ENCODE peak calls at places on chromosomes 13 and 19, in four cellular contexts. K is testis, A is stomach, L is adrenal gland. S is an unnamed sample.

GRCh38 chr19:18167975-18168645 is 5.5 kb upstream of the IFI30 start:
- DNase-seq in K (no peak), A (peak), L (peak), S (peak)

GRCh38 chr13:102870677-102871415 is 25.0 kb downstream of the ERCC5 start:
- DNase-seq in K (peak), A (peak), L (peak), S (peak)

GRCh38 chr13:26964278-26965057 is 203.9 kb upstream of the GPR12 start:
- DNase-seq in K (no peak), A (no peak), L (no peak), S (no peak)

GRCh38 chr19:47663911-47664771 is 49.1 kb upstream of the EHD2 start:
- DNase-seq in K (peak), A (peak), L (peak), S (peak)

GRCh38 chr13:50594276-50594970 is 249.1 kb downstream of the DLEU7 start:
- DNase-seq in K (no peak), A (no peak), L (no peak), S (no peak)

GRCh38 chr13:100512422-100512821 is 76.2 kb downstream of the GGACT start:
- DNase-seq in K (no peak), A (no peak), L (no peak), S (peak)

GRCh38 chr19:18417250-18418033 is 1.8 kb upstream of the SSBP4 start:
- DNase-seq in K (peak), A (no peak), L (peak), S (peak)

GRCh38 chr19:52635786-52636570 is 2.2 kb downstream of the ZNF83 start:
- DNase-seq in K (no peak), A (no peak), L (no peak), S (no peak)

GRCh38 chr13:95375706-95376105 is 74.5 kb upstream of the ABCC4 start:
- DNase-seq in K (no peak), A (no peak), L (no peak), S (no peak)

GRCh38 chr13:43364210-43365041 is 341.0 kb downstream of the DNAJC15 start:
- DNase-seq in K (no peak), A (no peak), L (no peak), S (no peak)

GRCh38 chr19:47032171-47032811 is 12.7 kb downstream of the NPAS1 start:
- DNase-seq in K (peak), A (peak), L (no peak), S (no peak)

GRCh38 chr19:35509018-35509652 is 4.3 kb downstream of the DMKN start:
- DNase-seq in K (no peak), A (peak), L (no peak), S (no peak)

GRCh38 chr13:21139374-21139773 is 37.0 kb downstream of the SKA3 start:
- DNase-seq in K (no peak), A (no peak), L (no peak), S (no peak)

GRCh38 chr19:40091205-40092129 is 724 bp upstream of the ZNF780A start:
- DNase-seq in K (no peak), A (no peak), L (no peak), S (no peak)

GRCh38 chr19:40088299-40089047 is 2.3 kb downstream of the ZNF780A start:
- DNase-seq in K (no peak), A (no peak), L (no peak), S (no peak)

GRCh38 chr19:40084948-40085347 is 5.8 kb downstream of the ZNF780A start:
- DNase-seq in K (no peak), A (no peak), L (no peak), S (no peak)

GRCh38 chr19:40089462-40089861 is 1.3 kb downstream of the ZNF780A start:
- DNase-seq in K (no peak), A (no peak), L (no peak), S (no peak)

DNA sequence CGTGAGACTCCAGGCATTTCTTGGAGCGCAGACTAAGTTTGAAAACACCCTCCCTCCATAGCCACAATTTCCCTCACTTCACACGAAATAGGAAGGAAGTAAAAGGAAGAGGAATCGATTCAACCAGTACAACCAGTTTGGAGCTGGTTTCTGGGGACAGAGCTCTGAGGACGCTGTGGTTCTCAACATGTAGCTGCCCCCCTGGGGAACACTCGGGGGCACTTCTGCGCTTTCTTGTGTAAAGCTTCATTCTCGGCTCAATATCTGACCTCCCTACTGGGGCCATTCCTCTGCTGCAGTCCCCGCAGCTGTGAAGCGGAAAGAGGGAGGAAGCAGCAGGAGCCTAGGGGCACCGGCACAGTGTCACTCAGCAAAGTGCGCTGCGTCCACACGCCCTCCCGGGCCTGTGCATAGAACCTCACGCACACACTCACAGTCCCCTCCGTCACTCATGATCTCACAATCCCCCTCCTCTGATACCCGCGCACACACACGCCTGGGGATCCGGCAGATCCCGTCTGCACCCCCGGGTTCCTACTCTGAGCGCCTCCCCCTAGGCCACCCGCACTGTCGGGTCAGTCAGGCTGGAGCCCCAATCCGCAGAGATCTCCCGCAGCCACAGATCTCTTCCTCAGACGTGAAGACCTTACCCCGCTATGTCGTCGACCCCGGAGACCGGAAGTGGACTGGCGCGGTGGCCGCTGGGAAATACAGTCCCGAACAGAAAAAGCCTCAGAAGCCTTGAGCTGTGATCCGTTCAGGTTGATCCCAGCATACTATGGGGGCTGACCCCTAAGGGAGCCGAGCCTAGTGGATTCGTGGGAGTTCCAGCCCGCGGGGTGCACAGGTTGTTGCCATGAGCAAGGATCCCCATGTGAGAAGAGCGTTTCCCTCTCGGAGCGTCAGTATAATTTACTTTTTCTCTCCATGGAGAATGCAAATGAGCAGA is at the start of gene ZNF780A:
- DNase-seq in K (peak), A (peak), L (peak), S (peak)
- TF ChIP-seq POLR2A in K (no peak), A (no peak), L (peak), S (peak)

GRCh38 chr19:11766597-11767591 is at the start of gene ZNF441:
- DNase-seq in K (peak), A (peak), L (peak), S (peak)
- TF ChIP-seq POLR2A in K (peak), A (no peak), L (peak), S (peak)

DNA sequence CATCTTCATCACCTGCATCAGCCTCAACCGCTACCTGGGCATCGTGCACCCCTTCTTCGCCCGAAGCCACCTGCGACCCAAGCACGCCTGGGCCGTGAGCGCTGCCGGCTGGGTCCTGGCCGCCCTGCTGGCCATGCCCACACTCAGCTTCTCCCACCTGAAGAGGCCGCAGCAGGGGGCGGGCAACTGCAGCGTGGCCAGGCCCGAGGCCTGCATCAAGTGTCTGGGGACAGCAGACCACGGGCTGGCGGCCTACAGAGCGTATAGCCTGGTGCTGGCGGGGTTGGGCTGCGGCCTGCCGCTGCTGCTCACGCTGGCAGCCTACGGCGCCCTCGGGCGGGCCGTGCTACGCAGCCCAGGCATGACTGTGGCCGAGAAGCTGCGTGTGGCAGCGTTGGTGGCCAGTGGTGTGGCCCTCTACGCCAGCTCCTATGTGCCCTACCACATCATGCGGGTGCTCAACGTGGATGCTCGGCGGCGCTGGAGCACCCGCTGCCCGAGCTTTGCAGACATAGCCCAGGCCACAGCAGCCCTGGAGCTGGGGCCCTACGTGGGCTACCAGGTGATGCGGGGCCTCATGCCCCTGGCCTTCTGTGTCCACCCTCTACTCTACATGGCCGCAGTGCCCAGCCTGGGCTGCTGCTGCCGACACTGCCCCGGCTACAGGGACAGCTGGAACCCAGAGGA is 2.6 kb downstream of the P2RY11 start:
- DNase-seq in K (no peak), A (no peak), L (no peak), S (no peak)
- TF ChIP-seq POLR2A in K (no peak), A (no peak), L (no peak), S (peak)

DNA sequence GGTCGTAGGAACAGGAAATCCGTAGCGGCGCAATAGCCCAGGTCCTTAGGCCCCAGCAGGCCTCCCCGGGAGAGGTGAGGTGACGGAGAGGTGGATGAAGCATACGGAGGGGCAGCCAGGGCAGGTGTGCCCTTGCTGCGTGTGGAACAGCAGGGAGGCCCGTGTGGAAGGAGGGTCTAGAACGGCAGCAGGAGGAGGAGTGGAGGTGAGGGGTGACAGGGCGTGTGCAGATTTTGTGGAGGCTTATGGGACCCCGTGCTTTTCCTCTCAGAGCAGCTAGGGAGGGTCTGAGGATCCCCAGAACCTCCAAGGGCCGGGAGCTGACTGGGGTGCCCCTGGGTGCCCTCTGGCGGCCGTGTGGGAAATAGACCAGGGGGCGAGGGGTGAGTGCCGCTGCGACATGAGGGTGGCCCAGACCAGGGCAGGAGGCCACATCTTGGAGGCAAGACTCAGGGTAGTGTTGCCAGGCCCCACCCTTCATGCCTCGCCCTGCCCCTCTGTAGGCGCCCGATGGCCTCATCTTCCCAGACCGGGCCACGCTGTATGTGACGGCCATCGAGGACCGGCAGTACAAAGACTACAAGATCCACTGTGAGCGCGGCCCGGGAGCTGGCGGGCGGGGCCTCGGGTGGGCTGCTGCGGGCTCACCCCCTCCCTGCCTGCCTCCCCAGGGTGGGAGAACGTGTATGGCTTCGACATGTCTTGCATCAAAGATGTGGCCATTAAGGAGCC is 5.0 kb upstream of the ADM5 start:
- DNase-seq in K (no peak), A (no peak), L (peak), S (no peak)
- TF ChIP-seq POLR2A in K (no peak), A (no peak), L (no peak), S (no peak)

DNA sequence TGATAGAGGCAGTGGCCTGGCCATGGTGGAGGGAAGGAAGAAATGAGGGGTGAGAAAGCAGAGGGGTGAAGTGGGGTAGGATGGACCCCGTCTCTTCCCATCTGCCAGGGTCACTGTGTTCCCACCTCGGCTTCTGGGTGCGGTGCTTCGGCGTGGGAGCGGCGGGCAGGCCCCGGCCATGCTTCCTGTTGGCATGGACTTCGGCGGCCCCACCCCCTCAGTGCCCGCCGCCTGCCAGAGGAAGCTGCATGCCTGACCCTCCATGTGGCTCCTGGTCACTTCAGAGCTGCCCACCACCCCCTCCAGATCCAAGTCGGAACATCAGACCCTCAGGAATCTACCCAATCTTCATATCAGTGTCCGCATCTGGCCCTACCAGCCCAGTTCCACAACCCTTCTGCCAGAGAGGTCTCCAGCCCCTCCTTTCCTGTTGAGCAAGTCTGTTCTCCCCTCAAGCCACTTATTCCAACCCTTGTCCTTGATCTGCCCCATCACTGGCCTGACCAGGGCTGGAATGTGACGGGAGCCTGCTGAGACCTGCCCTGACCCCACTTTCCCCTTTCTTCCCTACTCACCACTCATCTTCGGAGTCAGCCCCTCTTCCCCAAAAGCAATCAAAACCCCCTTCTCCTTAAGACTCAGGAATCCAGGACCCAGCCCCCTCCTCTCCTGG is 1.5 kb downstream of the KCNN4 start:
- DNase-seq in K (no peak), A (peak), L (no peak), S (no peak)
- TF ChIP-seq POLR2A in K (no peak), A (no peak), L (no peak), S (no peak)

GRCh38 chr19:13154911-13155471 is 4.8 kb downstream of the IER2 start:
- DNase-seq in K (no peak), A (peak), L (peak), S (peak)

GRCh38 chr19:13154241-13154778 is 4.1 kb downstream of the IER2 start:
- DNase-seq in K (peak), A (peak), L (peak), S (no peak)

GRCh38 chr19:13153627-13154240 is 3.5 kb downstream of the IER2 start:
- DNase-seq in K (no peak), A (peak), L (peak), S (no peak)

GRCh38 chr19:13156968-13157882 is 7.0 kb downstream of the IER2 start:
- DNase-seq in K (no peak), A (no peak), L (no peak), S (no peak)

GRCh38 chr19:13155472-13156284 is 5.5 kb downstream of the IER2 start:
- DNase-seq in K (peak), A (peak), L (peak), S (peak)
- TF ChIP-seq POLR2A in K (no peak), A (no peak), L (peak), S (peak)

GRCh38 chr19:44749994-44750393 is 1.5 kb downstream of the BCL3 start:
- DNase-seq in K (no peak), A (no peak), L (no peak), S (no peak)

GRCh38 chr19:44749318-44749717 is 810 bp downstream of the BCL3 start:
- DNase-seq in K (no peak), A (no peak), L (no peak), S (no peak)

GRCh38 chr19:44746946-44747738 is 1.4 kb upstream of the BCL3 start:
- DNase-seq in K (peak), A (peak), L (peak), S (peak)

GRCh38 chr19:44747739-44748425 is 626 bp upstream of the BCL3 start:
- DNase-seq in K (peak), A (peak), L (peak), S (no peak)

DNA sequence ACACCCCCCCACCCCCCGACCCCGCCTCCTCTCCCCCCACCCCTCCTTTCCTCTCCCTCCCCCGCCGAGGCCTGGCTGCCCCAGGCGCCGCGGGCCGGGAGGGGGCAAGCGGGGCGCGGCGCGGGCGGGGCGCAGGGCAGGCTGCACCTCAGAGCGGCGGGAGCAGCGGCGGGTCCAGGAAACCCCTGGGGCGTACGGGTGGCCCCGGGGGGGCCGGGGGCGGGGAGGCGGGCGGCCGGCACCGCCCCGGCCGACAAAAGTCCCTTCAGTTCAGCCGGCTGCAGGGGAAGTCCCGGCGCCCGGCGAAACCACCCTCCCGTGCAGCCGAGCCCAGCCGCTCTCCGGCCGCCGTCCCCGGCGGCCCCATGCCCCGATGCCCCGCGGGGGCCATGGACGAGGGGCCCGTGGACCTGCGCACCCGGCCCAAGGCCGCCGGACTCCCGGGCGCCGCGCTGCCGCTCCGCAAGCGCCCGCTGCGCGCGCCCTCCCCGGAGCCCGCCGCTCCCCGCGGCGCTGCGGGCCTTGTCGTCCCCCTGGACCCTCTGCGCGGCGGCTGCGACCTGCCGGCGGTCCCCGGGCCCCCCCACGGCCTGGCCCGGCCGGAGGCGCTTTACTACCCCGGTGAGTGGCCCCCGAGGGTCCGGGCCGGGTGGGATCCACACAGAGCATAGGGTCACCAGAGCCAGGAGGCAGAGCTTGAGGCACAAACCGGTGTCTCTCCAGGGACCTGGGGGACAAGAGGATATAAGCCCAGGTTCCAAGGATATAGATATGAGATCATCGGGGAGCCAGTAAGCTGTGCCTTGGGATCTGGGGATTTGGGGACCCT is at the start of gene BCL3:
- DNase-seq in K (peak), A (peak), L (peak), S (no peak)
- TF ChIP-seq POLR2A in K (no peak), A (no peak), L (peak), S (peak)

DNA sequence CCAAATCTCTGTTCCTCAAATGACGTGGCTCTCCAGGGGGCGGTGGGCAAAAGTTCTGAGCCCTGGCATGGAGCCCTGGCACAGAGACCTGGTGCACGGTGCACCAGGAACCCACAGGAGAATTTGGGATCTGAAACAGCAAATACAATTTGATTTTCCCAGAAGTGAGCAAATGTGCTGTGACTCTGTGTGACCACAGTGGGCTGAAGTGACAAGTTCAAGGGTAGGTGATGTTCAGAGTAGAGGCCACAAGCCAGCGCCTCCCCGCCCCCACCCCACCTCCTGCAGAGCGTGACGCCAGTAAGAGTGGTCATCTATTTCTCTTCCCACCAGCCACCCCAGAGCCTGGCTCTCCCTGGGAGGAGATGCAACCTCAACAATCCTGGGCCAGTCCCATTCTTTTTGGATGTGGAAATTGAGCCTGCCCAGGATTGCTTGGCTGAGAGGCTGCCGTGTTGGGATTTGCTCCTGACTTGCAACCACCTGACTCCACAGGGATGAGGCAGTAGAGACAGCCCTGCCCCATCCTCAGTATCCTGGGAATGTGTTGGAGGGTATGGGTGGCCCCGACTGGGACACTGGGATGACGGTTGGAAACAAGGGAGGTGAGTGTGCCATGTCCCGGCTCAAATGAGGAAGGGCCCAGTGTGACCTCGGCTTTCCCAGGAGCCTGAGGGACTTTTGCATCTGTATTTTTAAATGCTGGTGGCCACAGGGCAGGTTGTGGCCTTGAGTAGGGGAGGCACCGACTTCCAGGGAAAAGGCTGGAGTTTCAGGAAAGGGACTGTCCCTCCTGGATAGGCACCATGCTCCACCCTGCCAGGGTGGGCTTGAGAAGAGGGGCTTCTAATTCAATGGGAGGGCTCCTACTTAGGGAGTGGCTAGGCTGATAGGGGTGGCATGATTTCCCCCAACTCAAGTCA is 11.0 kb upstream of the BCL3 start:
- DNase-seq in K (no peak), A (no peak), L (no peak), S (no peak)
- TF ChIP-seq POLR2A in K (no peak), A (no peak), L (no peak), S (no peak)

S was measured in H54.